ENCODE peak calls at places on chromosome 3, in ten cellular contexts. U is WERI-Rb-1, R is A549, W is lower lobe of right lung, S is esophagus muscularis mucosa, E is AG09309, D is upper lobe of right lung, A is left lung, C is heart left ventricle, Q is GM10248. Y is an unnamed sample.

GRCh38 chr3:170383567-170383966 is 26.1 kb downstream of the SKIL start:
- DNase-seq in U (no peak), R (no peak), W (no peak), S (no peak), E (no peak), D (no peak), A (no peak), C (no peak), Q (no peak), Y (no peak)

GRCh38 chr3:14439501-14440167 is 37.2 kb downstream of the SLC6A6 start:
- DNase-seq in U (no peak), R (no peak), W (peak; percentile 88), S (no peak), E (no peak), D (peak; percentile 88), A (peak; percentile 93), C (peak; percentile 88), Q (no peak), Y (no peak)

GRCh38 chr3:9153763-9154601 is 95.5 kb downstream of the SRGAP3 start:
- DNase-seq in U (no peak), R (no peak), W (no peak), S (no peak), E (peak; percentile 64), D (no peak), A (no peak), C (peak; percentile 33), Q (no peak), Y (no peak)

GRCh38 chr3:183500349-183500748 is 55.2 kb downstream of the KLHL6 start:
- DNase-seq in U (no peak), R (no peak), W (no peak), S (no peak), E (no peak), D (no peak), A (no peak), C (no peak), Q (no peak), Y (peak; percentile 15)

GRCh38 chr3:196220991-196221390 is 4.7 kb downstream of the SLC51A start:
- DNase-seq in U (no peak), R (no peak), W (no peak), S (no peak), E (no peak), D (no peak), A (no peak), C (no peak), Q (no peak), Y (no peak)

GRCh38 chr3:195197764-195198423 is 73.1 kb downstream of the XXYLT1 start:
- DNase-seq in U (peak; percentile 23), R (peak; percentile 8), W (no peak), S (no peak), E (peak; percentile 85), D (no peak), A (no peak), C (peak; percentile 1), Q (no peak), Y (peak; percentile 93)

GRCh38 chr3:196517919-196518318 is 2.8 kb upstream of the SMCO1 start:
- DNase-seq in U (no peak), R (no peak), W (no peak), S (no peak), E (no peak), D (no peak), A (no peak), C (no peak), Q (no peak), Y (peak; percentile 98)

GRCh38 chr3:71859128-71859519 is 74.2 kb upstream of the PROK2 start:
- DNase-seq in U (no peak), R (peak; percentile 11), W (no peak), S (no peak), E (no peak), D (no peak), A (no peak), C (no peak), Q (no peak), Y (peak; percentile 58)

GRCh38 chr3:187913617-187914033 is 168.4 kb upstream of the BCL6 start:
- DNase-seq in U (no peak), R (peak; percentile 8), W (no peak), S (no peak), E (no peak), D (no peak), A (no peak), C (no peak), Q (no peak), Y (peak; percentile 89)

GRCh38 chr3:47533481-47533880 is 20.0 kb upstream of the ELP6 start:
- DNase-seq in U (no peak), R (no peak), W (no peak), S (no peak), E (no peak), D (no peak), A (no peak), C (no peak), Q (no peak), Y (peak; percentile 92)

GRCh38 chr3:63948995-63949394 is 36.8 kb upstream of the SCAANT1 start:
- DNase-seq in U (no peak), R (no peak), W (no peak), S (no peak), E (no peak), D (no peak), A (no peak), C (no peak), Q (no peak), Y (no peak)

GRCh38 chr3:143167956-143168355 is 48.4 kb downstream of the CHST2 start:
- DNase-seq in U (no peak), R (no peak), W (no peak), S (no peak), E (no peak), D (no peak), A (no peak), C (no peak), Q (no peak), Y (peak; percentile 96)

GRCh38 chr3:53211704-53212702 is 43.8 kb downstream of the TKT start:
- DNase-seq in U (no peak), R (no peak), W (peak; percentile 11), S (no peak), E (no peak), D (no peak), A (no peak), C (no peak), Q (no peak), Y (no peak)

GRCh38 chr3:182050932-182051331 is 339.2 kb downstream of the SOX2 start:
- DNase-seq in U (no peak), R (no peak), W (no peak), S (no peak), E (no peak), D (no peak), A (no peak), C (no peak), Q (no peak), Y (no peak)

GRCh38 chr3:101954946-101955345 is 105.6 kb downstream of the NFKBIZ start:
- DNase-seq in U (no peak), R (no peak), W (no peak), S (no peak), E (no peak), D (no peak), A (no peak), C (no peak), Q (no peak), Y (no peak)

GRCh38 chr3:27914199-27914598 is 192.1 kb upstream of the EOMES start:
- DNase-seq in U (peak; percentile 11), R (no peak), W (no peak), S (no peak), E (no peak), D (no peak), A (no peak), C (no peak), Q (no peak), Y (peak; percentile 3)
- TF ChIP-seq CTCF in U (no peak), R (peak; percentile 5), W (no peak), S (no peak), E (peak; percentile 44), D (no peak), A (no peak), C (no peak), Q (peak; percentile 25), Y (peak; percentile 25)

GRCh38 chr3:51974963-51975856 is at the start of gene ABHD14A:
- DNase-seq in U (peak; percentile 69), R (peak; percentile 68), W (peak; percentile 83), S (no peak), E (no peak), D (peak; percentile 90), A (peak; percentile 95), C (peak; percentile 57), Q (peak; percentile 92), Y (peak; percentile 77)

GRCh38 chr3:51974277-51974962 is 444 bp upstream of the ABHD14A start:
- DNase-seq in U (no peak), R (no peak), W (peak; percentile 69), S (no peak), E (no peak), D (peak; percentile 74), A (peak; percentile 84), C (no peak), Q (no peak), Y (no peak)

GRCh38 chr3:51977449-51978142 is 2.7 kb downstream of the ABHD14A start:
- DNase-seq in U (no peak), R (no peak), W (no peak), S (no peak), E (no peak), D (no peak), A (no peak), C (no peak), Q (no peak), Y (peak; percentile 55)

GRCh38 chr3:51978143-51978502 is 3.3 kb downstream of the ABHD14A start:
- DNase-seq in U (no peak), R (no peak), W (no peak), S (no peak), E (no peak), D (no peak), A (no peak), C (no peak), Q (no peak), Y (no peak)

GRCh38 chr3:51975857-51976549 is 1.1 kb downstream of the ABHD14A start:
- DNase-seq in U (peak; percentile 87), R (no peak), W (peak; percentile 87), S (no peak), E (peak; percentile 7), D (peak; percentile 88), A (peak; percentile 87), C (peak; percentile 71), Q (no peak), Y (no peak)
- TF ChIP-seq CTCF in U (peak; percentile 37), R (no peak), W (peak; percentile 20), S (no peak), E (no peak), D (peak; percentile 23), A (no peak), C (peak; percentile 32), Q (no peak), Y (no peak)

GRCh38 chr3:159884661-159885402 is 103.8 kb upstream of the IL12A start:
- DNase-seq in U (no peak), R (peak; percentile 49), W (no peak), S (peak; percentile 37), E (no peak), D (no peak), A (no peak), C (no peak), Q (peak; percentile 58), Y (peak; percentile 58)
- TF ChIP-seq CTCF in U (peak; percentile 28), R (peak; percentile 80), W (peak; percentile 56), S (peak; percentile 52), E (peak; percentile 41), D (peak; percentile 57), A (peak; percentile 45), C (peak; percentile 67), Q (peak; percentile 56), Y (peak; percentile 44)

DNA sequence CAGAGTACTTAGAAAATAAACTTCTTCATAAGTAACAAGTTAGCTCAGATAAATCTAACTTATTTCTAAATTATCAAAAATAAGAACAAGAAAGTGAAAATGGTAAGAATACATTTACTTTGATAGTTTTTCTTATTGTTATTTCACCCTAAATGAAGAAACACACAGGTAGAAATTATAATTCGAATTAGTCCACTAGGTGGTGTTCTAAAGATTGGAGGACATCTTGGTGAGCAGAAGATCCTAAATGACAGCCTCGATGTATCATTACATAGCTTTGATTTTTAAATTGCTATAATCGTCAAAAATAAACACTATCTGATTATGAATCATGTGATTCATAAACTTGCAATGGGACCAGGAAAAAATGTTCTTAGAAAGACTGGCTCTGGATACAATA is 280.8 kb upstream of the UBE2E2 start:
- DNase-seq in U (no peak), R (peak; percentile 12), W (no peak), S (no peak), E (no peak), D (no peak), A (no peak), C (no peak), Q (peak; percentile 18), Y (peak; percentile 31)
- TF ChIP-seq CTCF in U (no peak), R (peak; percentile 14), W (no peak), S (peak; percentile 29), E (peak; percentile 29), D (peak; percentile 31), A (no peak), C (peak; percentile 36), Q (peak; percentile 40), Y (peak; percentile 32)

Y was measured in epithelial cell of esophagus.